ENCODE peak calls at places on chromosomes 6 and 20, in nine cellular contexts. One of them, this sample, is unnamed.

GRCh38 chr6:2037230-2037926 is 208.0 kb downstream of the GMDS start:
- DNase-seq in iris pigment epithelial cell: peak
- DNase-seq in left cardiac atrium: no peak
- DNase-seq in BJ: no peak
- DNase-seq in sigmoid colon: no peak
- DNase-seq in breast epithelium: no peak
- DNase-seq in EH: peak
- DNase-seq in AG09319: no peak
- DNase-seq in ecto neural progenitor cell: no peak
- DNase-seq in this sample: no peak

GRCh38 chr6:33201147-33201545 is 479 bp downstream of the SLC39A7 start:
- DNase-seq in ecto neural progenitor cell: no peak
- DNase-seq in EH: no peak
- DNase-seq in AG09319: no peak
- DNase-seq in iris pigment epithelial cell: no peak
- DNase-seq in left cardiac atrium: peak
- DNase-seq in sigmoid colon: no peak
- DNase-seq in BJ: no peak
- DNase-seq in breast epithelium: no peak
- DNase-seq in this sample: no peak

GRCh38 chr6:11888725-11889124 is 110.1 kb upstream of the ADTRP start:
- DNase-seq in ecto neural progenitor cell: no peak
- DNase-seq in EH: no peak
- DNase-seq in sigmoid colon: no peak
- DNase-seq in AG09319: no peak
- DNase-seq in BJ: no peak
- DNase-seq in breast epithelium: no peak
- DNase-seq in left cardiac atrium: no peak
- DNase-seq in iris pigment epithelial cell: no peak
- DNase-seq in this sample: no peak

GRCh38 chr6:484086-484728 is 92.7 kb downstream of the IRF4 start:
- DNase-seq in EH: peak
- DNase-seq in AG09319: peak
- DNase-seq in left cardiac atrium: no peak
- DNase-seq in ecto neural progenitor cell: no peak
- DNase-seq in iris pigment epithelial cell: peak
- DNase-seq in sigmoid colon: no peak
- DNase-seq in breast epithelium: no peak
- DNase-seq in BJ: no peak
- DNase-seq in this sample: no peak

GRCh38 chr6:144993870-144994269 is 708.7 kb downstream of the UTRN start:
- DNase-seq in AG09319: no peak
- DNase-seq in sigmoid colon: no peak
- DNase-seq in ecto neural progenitor cell: no peak
- DNase-seq in left cardiac atrium: no peak
- DNase-seq in iris pigment epithelial cell: peak
- DNase-seq in breast epithelium: no peak
- DNase-seq in BJ: peak
- DNase-seq in EH: peak
- DNase-seq in this sample: no peak

GRCh38 chr6:35026434-35027222 is 114.5 kb downstream of the TCP11 start:
- DNase-seq in iris pigment epithelial cell: peak
- DNase-seq in EH: peak
- DNase-seq in sigmoid colon: no peak
- DNase-seq in ecto neural progenitor cell: no peak
- DNase-seq in left cardiac atrium: no peak
- DNase-seq in breast epithelium: no peak
- DNase-seq in BJ: no peak
- DNase-seq in AG09319: no peak
- DNase-seq in this sample: no peak

GRCh38 chr6:150026976-150027805 is 1.9 kb upstream of the RAET1L start:
- DNase-seq in left cardiac atrium: no peak
- DNase-seq in sigmoid colon: no peak
- DNase-seq in BJ: no peak
- DNase-seq in iris pigment epithelial cell: no peak
- DNase-seq in ecto neural progenitor cell: no peak
- DNase-seq in breast epithelium: no peak
- DNase-seq in AG09319: no peak
- DNase-seq in EH: no peak
- DNase-seq in this sample: no peak

GRCh38 chr6:12798326-12798725 is 81.8 kb downstream of the PHACTR1 start:
- DNase-seq in iris pigment epithelial cell: no peak
- DNase-seq in left cardiac atrium: no peak
- DNase-seq in sigmoid colon: no peak
- DNase-seq in AG09319: no peak
- DNase-seq in EH: no peak
- DNase-seq in BJ: no peak
- DNase-seq in breast epithelium: no peak
- DNase-seq in ecto neural progenitor cell: no peak
- DNase-seq in this sample: no peak

GRCh38 chr6:36627801-36628246 is 33.7 kb downstream of the SRSF3 start:
- DNase-seq in EH: peak
- DNase-seq in sigmoid colon: peak
- DNase-seq in breast epithelium: peak
- DNase-seq in ecto neural progenitor cell: no peak
- DNase-seq in AG09319: peak
- DNase-seq in BJ: no peak
- DNase-seq in left cardiac atrium: peak
- DNase-seq in iris pigment epithelial cell: peak
- DNase-seq in this sample: no peak

GRCh38 chr6:1850581-1851157 is 241.0 kb downstream of the FOXC1 start:
- DNase-seq in EH: no peak
- DNase-seq in ecto neural progenitor cell: no peak
- DNase-seq in left cardiac atrium: no peak
- DNase-seq in breast epithelium: no peak
- DNase-seq in BJ: no peak
- DNase-seq in iris pigment epithelial cell: peak
- DNase-seq in AG09319: no peak
- DNase-seq in sigmoid colon: no peak
- DNase-seq in this sample: no peak

GRCh38 chr6:43355862-43356590 is 13.4 kb downstream of the ZNF318 start:
- DNase-seq in sigmoid colon: no peak
- DNase-seq in AG09319: no peak
- DNase-seq in left cardiac atrium: no peak
- DNase-seq in iris pigment epithelial cell: peak
- DNase-seq in EH: peak
- DNase-seq in breast epithelium: no peak
- DNase-seq in BJ: no peak
- DNase-seq in ecto neural progenitor cell: no peak
- DNase-seq in this sample: no peak

GRCh38 chr6:33417127-33417902 is 592 bp downstream of the CUTA start:
- DNase-seq in iris pigment epithelial cell: peak
- DNase-seq in AG09319: no peak
- DNase-seq in BJ: peak
- DNase-seq in EH: peak
- DNase-seq in ecto neural progenitor cell: no peak
- DNase-seq in sigmoid colon: no peak
- DNase-seq in breast epithelium: no peak
- DNase-seq in left cardiac atrium: no peak
- DNase-seq in this sample: no peak

GRCh38 chr20:56630506-56631317 is 1.6 kb downstream of the TFAP2C start:
- DNase-seq in AG09319: peak
- DNase-seq in left cardiac atrium: no peak
- DNase-seq in iris pigment epithelial cell: no peak
- DNase-seq in sigmoid colon: no peak
- DNase-seq in BJ: no peak
- DNase-seq in ecto neural progenitor cell: peak
- DNase-seq in breast epithelium: no peak
- DNase-seq in EH: peak
- DNase-seq in this sample: no peak

GRCh38 chr20:41374568-41374920 is 7.9 kb upstream of the EMILIN3 start:
- DNase-seq in iris pigment epithelial cell: no peak
- DNase-seq in BJ: no peak
- DNase-seq in AG09319: no peak
- DNase-seq in ecto neural progenitor cell: no peak
- DNase-seq in breast epithelium: no peak
- DNase-seq in sigmoid colon: no peak
- DNase-seq in left cardiac atrium: no peak
- DNase-seq in EH: no peak
- DNase-seq in this sample: no peak

GRCh38 chr6:42387336-42387735 is 64.4 kb downstream of the TRERF1 start:
- DNase-seq in left cardiac atrium: no peak
- DNase-seq in ecto neural progenitor cell: no peak
- DNase-seq in sigmoid colon: no peak
- DNase-seq in iris pigment epithelial cell: no peak
- DNase-seq in breast epithelium: no peak
- DNase-seq in BJ: no peak
- DNase-seq in AG09319: no peak
- DNase-seq in EH: no peak
- DNase-seq in this sample: no peak

GRCh38 chr6:137536104-137536773 is 42.0 kb upstream of the OLIG3 start:
- DNase-seq in sigmoid colon: no peak
- DNase-seq in breast epithelium: no peak
- DNase-seq in BJ: no peak
- DNase-seq in EH: no peak
- DNase-seq in left cardiac atrium: no peak
- DNase-seq in iris pigment epithelial cell: no peak
- DNase-seq in ecto neural progenitor cell: no peak
- DNase-seq in AG09319: no peak
- DNase-seq in this sample: no peak

GRCh38 chr6:13398081-13398406 is 69.7 kb upstream of the TBC1D7 start:
- DNase-seq in EH: no peak
- DNase-seq in AG09319: no peak
- DNase-seq in breast epithelium: no peak
- DNase-seq in iris pigment epithelial cell: no peak
- DNase-seq in ecto neural progenitor cell: no peak
- DNase-seq in BJ: no peak
- DNase-seq in sigmoid colon: no peak
- DNase-seq in left cardiac atrium: no peak
- DNase-seq in this sample: no peak

GRCh38 chr6:3222506-3223038 is 4.9 kb downstream of the TUBB2B start:
- DNase-seq in ecto neural progenitor cell: peak
- DNase-seq in breast epithelium: no peak
- DNase-seq in BJ: no peak
- DNase-seq in left cardiac atrium: no peak
- DNase-seq in EH: no peak
- DNase-seq in sigmoid colon: no peak
- DNase-seq in AG09319: no peak
- DNase-seq in iris pigment epithelial cell: no peak
- DNase-seq in this sample: no peak

GRCh38 chr6:75296811-75297779 is 12.5 kb upstream of the TMEM30A start:
- DNase-seq in iris pigment epithelial cell: peak
- DNase-seq in breast epithelium: no peak
- DNase-seq in BJ: no peak
- DNase-seq in ecto neural progenitor cell: no peak
- DNase-seq in AG09319: no peak
- DNase-seq in sigmoid colon: no peak
- DNase-seq in left cardiac atrium: no peak
- DNase-seq in EH: peak
- DNase-seq in this sample: peak

GRCh38 chr6:70164556-70164955 is 138.3 kb downstream of the COL9A1 start:
- DNase-seq in breast epithelium: no peak
- DNase-seq in BJ: no peak
- DNase-seq in ecto neural progenitor cell: no peak
- DNase-seq in AG09319: no peak
- DNase-seq in iris pigment epithelial cell: no peak
- DNase-seq in sigmoid colon: no peak
- DNase-seq in EH: no peak
- DNase-seq in left cardiac atrium: no peak
- DNase-seq in this sample: no peak

GRCh38 chr6:45416700-45417099 is 39.0 kb upstream of the SUPT3H start:
- DNase-seq in sigmoid colon: no peak
- DNase-seq in breast epithelium: no peak
- DNase-seq in ecto neural progenitor cell: no peak
- DNase-seq in BJ: no peak
- DNase-seq in left cardiac atrium: no peak
- DNase-seq in EH: peak
- DNase-seq in iris pigment epithelial cell: no peak
- DNase-seq in AG09319: no peak
- DNase-seq in this sample: no peak